ENCODE peak calls at places on chromosomes 2 and 18, in seven cellular contexts. W is SHP77; H is stimulated activated CD8-positive, alpha-beta memory T cell treated with anti-CD3 and anti-CD28 coated beads, Interleukin-7, amount 100 ng/mL, for 1 hour; A is astrocyte of the spinal cord; Y is mucosa of descending colon; Z is neural progenitor cell; E is gastrocnemius medialis. V is an unnamed sample.
A peak's percentile ranks its signal among the peaks of the same experiment; 100 is the strongest.

GRCh38 chr2:17615728-17616351 is 75.3 kb downstream of the VSNL1 start:
- DNase-seq in W (no peak), H (no peak), A (peak; percentile 65), Y (no peak), Z (no peak), E (no peak), V (no peak)

GRCh38 chr2:10399358-10399757 is 48.8 kb downstream of the ODC1 start:
- DNase-seq in W (no peak), H (no peak), A (no peak), Y (no peak), Z (no peak), E (no peak), V (no peak)

GRCh38 chr2:98396745-98397355 is 47.8 kb upstream of the INPP4A start:
- DNase-seq in W (no peak), H (no peak), A (no peak), Y (no peak), Z (no peak), E (no peak), V (no peak)

GRCh38 chr2:29192526-29192925 is 77.3 kb downstream of the CLIP4 start:
- DNase-seq in W (no peak), H (no peak), A (peak; percentile 38), Y (no peak), Z (no peak), E (no peak), V (no peak)

GRCh38 chr18:13494879-13495465 is 231.4 kb downstream of the FAM210A start:
- DNase-seq in W (no peak), H (no peak), A (peak; percentile 59), Y (no peak), Z (no peak), E (no peak), V (no peak)

GRCh38 chr2:216115224-216115582 is 6.1 kb downstream of the XRCC5 start:
- DNase-seq in W (peak; percentile 3), H (no peak), A (no peak), Y (no peak), Z (peak; percentile 34), E (no peak), V (no peak)

GRCh38 chr2:26002617-26003310 is 20.5 kb upstream of the KIF3C start:
- DNase-seq in W (no peak), H (no peak), A (no peak), Y (no peak), Z (no peak), E (peak; percentile 43), V (no peak)

GRCh38 chr18:58186258-58186948 is 142.4 kb downstream of the NEDD4L start:
- DNase-seq in W (no peak), H (no peak), A (peak; percentile 82), Y (no peak), Z (no peak), E (no peak), V (no peak)

GRCh38 chr2:8592736-8593135 is 89.1 kb upstream of the ID2 start:
- DNase-seq in W (no peak), H (no peak), A (no peak), Y (no peak), Z (no peak), E (no peak), V (no peak)

GRCh38 chr2:210226186-210226585 is 939 bp upstream of the ACADL start:
- DNase-seq in W (no peak), H (no peak), A (no peak), Y (no peak), Z (no peak), E (no peak), V (no peak)

GRCh38 chr2:62382757-62383156 is 123.2 kb downstream of the TMEM17 start:
- DNase-seq in W (peak; percentile 35), H (no peak), A (no peak), Y (no peak), Z (no peak), E (no peak), V (no peak)

GRCh38 chr2:97951155-97951670 is 44.5 kb downstream of the TMEM131 start:
- DNase-seq in W (no peak), H (no peak), A (peak; percentile 23), Y (no peak), Z (no peak), E (no peak), V (peak; percentile 16)

GRCh38 chr2:114926303-114926702 is 483.9 kb downstream of the DPP10 start:
- DNase-seq in W (no peak), H (no peak), A (no peak), Y (no peak), Z (no peak), E (no peak), V (no peak)

GRCh38 chr2:144834954-144835633 is 315.2 kb upstream of the ZEB2 start:
- DNase-seq in W (no peak), H (no peak), A (peak; percentile 86), Y (peak; percentile 10), Z (no peak), E (peak; percentile 12), V (no peak)

GRCh38 chr2:30300456-30301221 is 69.3 kb downstream of the LBH start:
- DNase-seq in W (no peak), H (no peak), A (peak; percentile 18), Y (no peak), Z (peak; percentile 12), E (no peak), V (no peak)

GRCh38 chr2:175853110-175853509 is 149.0 kb downstream of the LNPK start:
- DNase-seq in W (no peak), H (no peak), A (no peak), Y (no peak), Z (no peak), E (no peak), V (no peak)

GRCh38 chr2:105403785-105404698 is 5.2 kb upstream of the FHL2 start:
- DNase-seq in W (peak; percentile 52), H (no peak), A (peak; percentile 94), Y (peak; percentile 63), Z (no peak), E (no peak), V (no peak)

GRCh38 chr18:59233017-59233410 is 13.1 kb downstream of the GRP start:
- DNase-seq in W (no peak), H (no peak), A (no peak), Y (no peak), Z (no peak), E (no peak), V (no peak)

GRCh38 chr2:46363535-46364170 is 66.4 kb downstream of the EPAS1 start:
- DNase-seq in W (no peak), H (no peak), A (peak; percentile 71), Y (no peak), Z (no peak), E (no peak), V (no peak)

GRCh38 chr2:114698504-114698903 is 256.1 kb downstream of the DPP10 start:
- DNase-seq in W (no peak), H (no peak), A (no peak), Y (no peak), Z (no peak), E (no peak), V (no peak)

GRCh38 chr2:170719810-170720209 is 4.7 kb downstream of the SP5 start:
- DNase-seq in W (no peak), H (no peak), A (no peak), Y (no peak), Z (no peak), E (no peak), V (no peak)

GRCh38 chr2:124683536-124684407 is 658.7 kb downstream of the CNTNAP5 start:
- DNase-seq in W (peak; percentile 89), H (no peak), A (peak; percentile 15), Y (no peak), Z (no peak), E (no peak), V (no peak)

GRCh38 chr2:68127358-68128242 is 30.1 kb upstream of the PNO1 start:
- DNase-seq in W (no peak), H (no peak), A (no peak), Y (no peak), Z (no peak), E (no peak), V (no peak)

GRCh38 chr2:131641414-131642206 is 113.9 kb downstream of the CCDC74A start:
- DNase-seq in W (no peak), H (no peak), A (peak; percentile 32), Y (no peak), Z (no peak), E (no peak), V (no peak)

GRCh38 chr2:8684885-8685696 is 3.2 kb downstream of the ID2 start:
- DNase-seq in W (peak; percentile 88), H (no peak), A (peak; percentile 50), Y (peak; percentile 85), Z (peak; percentile 77), E (no peak), V (peak; percentile 70)

GRCh38 chr2:121173112-121173511 is 111.9 kb downstream of the TFCP2L1 start:
- DNase-seq in W (no peak), H (no peak), A (peak; percentile 6), Y (no peak), Z (no peak), E (no peak), V (no peak)

GRCh38 chr2:70557171-70557838 is 3.7 kb upstream of the TGFA start:
- DNase-seq in W (peak; percentile 80), H (no peak), A (no peak), Y (peak; percentile 77), Z (no peak), E (no peak), V (no peak)

GRCh38 chr2:27992787-27993747 is 102.5 kb downstream of the BABAM2 start:
- DNase-seq in W (no peak), H (no peak), A (peak; percentile 64), Y (no peak), Z (peak; percentile 3), E (no peak), V (no peak)

GRCh38 chr2:197241590-197241989 is 69.0 kb downstream of the ANKRD44 start:
- DNase-seq in W (no peak), H (no peak), A (no peak), Y (no peak), Z (no peak), E (no peak), V (no peak)

GRCh38 chr2:21034972-21035279 is 8.9 kb downstream of the APOB start:
- DNase-seq in W (no peak), H (no peak), A (no peak), Y (no peak), Z (no peak), E (no peak), V (no peak)

GRCh38 chr2:205714789-205715411 is 32.6 kb downstream of the NRP2 start:
- DNase-seq in W (no peak), H (no peak), A (no peak), Y (no peak), Z (no peak), E (no peak), V (no peak)

GRCh38 chr2:30073523-30073922 is 73.3 kb upstream of the YPEL5 start:
- DNase-seq in W (no peak), H (no peak), A (no peak), Y (no peak), Z (no peak), E (no peak), V (no peak)

GRCh38 chr18:62073882-62074281 is 113.0 kb downstream of the PIGN start:
- DNase-seq in W (no peak), H (no peak), A (no peak), Y (no peak), Z (no peak), E (no peak), V (no peak)

GRCh38 chr2:102771114-102771513 is 9.3 kb downstream of the TMEM182 start:
- DNase-seq in W (no peak), H (no peak), A (peak; percentile 23), Y (no peak), Z (no peak), E (peak; percentile 64), V (no peak)

GRCh38 chr18:28512357-28512756 is 335.4 kb upstream of the CDH2 start:
- DNase-seq in W (no peak), H (no peak), A (peak; percentile 5), Y (no peak), Z (no peak), E (no peak), V (no peak)

GRCh38 chr18:6633370-6633769 is 96.1 kb upstream of the ARHGAP28 start:
- DNase-seq in W (no peak), H (no peak), A (no peak), Y (no peak), Z (peak; percentile 68), E (no peak), V (no peak)

GRCh38 chr18:79912409-79912991 is 39.0 kb downstream of the SLC66A2 start:
- DNase-seq in W (no peak), H (no peak), A (peak; percentile 75), Y (no peak), Z (no peak), E (peak; percentile 64), V (peak; percentile 48)

GRCh38 chr2:146037334-146037870 is 1517.5 kb upstream of the ZEB2 start:
- DNase-seq in W (no peak), H (no peak), A (peak; percentile 75), Y (no peak), Z (no peak), E (no peak), V (no peak)